ENCODE peak calls at places on chromosomes 11 and 22, in five cellular contexts. One of them, this sample, is unnamed.

GRCh38 chr11:31218847-31219246 is 150.7 kb downstream of the DCDC1 start:
- DNase-seq in A549: no peak
- DNase-seq in ovary: no peak
- DNase-seq in HepG2: no peak
- DNase-seq in stomach: no peak
- DNase-seq in this sample: no peak

GRCh38 chr22:38203090-38203810 is 1.5 kb downstream of the MAFF start:
- DNase-seq in A549: peak; percentile 47
- DNase-seq in ovary: peak; percentile 59
- DNase-seq in HepG2: peak; percentile 46
- DNase-seq in stomach: peak; percentile 85
- DNase-seq in this sample: no peak

GRCh38 chr11:62601114-62601363 is 626 bp downstream of the MTA2 start:
- DNase-seq in ovary: no peak
- DNase-seq in stomach: peak; percentile 52
- DNase-seq in HepG2: no peak
- DNase-seq in A549: no peak
- DNase-seq in this sample: no peak

GRCh38 chr11:60951909-60952741 is at the start of gene SLC15A3:
- DNase-seq in A549: no peak
- DNase-seq in stomach: peak; percentile 60
- DNase-seq in ovary: peak; percentile 62
- DNase-seq in HepG2: no peak
- DNase-seq in this sample: peak; percentile 46

GRCh38 chr11:103730151-103730940 is 306.1 kb upstream of the DDI1 start:
- DNase-seq in ovary: no peak
- DNase-seq in HepG2: no peak
- DNase-seq in A549: no peak
- DNase-seq in stomach: no peak
- DNase-seq in this sample: no peak

GRCh38 chr22:38315801-38316339 is 1.4 kb downstream of the CSNK1E start:
- DNase-seq in ovary: no peak
- DNase-seq in HepG2: no peak
- DNase-seq in A549: no peak
- DNase-seq in stomach: no peak
- DNase-seq in this sample: no peak

GRCh38 chr11:33694346-33695050 is 6.1 kb downstream of the C11orf91 start:
- DNase-seq in HepG2: no peak
- DNase-seq in stomach: no peak
- DNase-seq in ovary: no peak
- DNase-seq in A549: no peak
- DNase-seq in this sample: no peak

GRCh38 chr11:127049486-127049885 is 48.9 kb upstream of the KIRREL3 start:
- DNase-seq in HepG2: no peak
- DNase-seq in ovary: no peak
- DNase-seq in A549: no peak
- DNase-seq in stomach: no peak
- DNase-seq in this sample: no peak

GRCh38 chr11:10770626-10771254 is 19.7 kb downstream of the CTR9 start:
- DNase-seq in A549: peak; percentile 60
- DNase-seq in stomach: peak; percentile 63
- DNase-seq in HepG2: peak; percentile 33
- DNase-seq in ovary: no peak
- DNase-seq in this sample: no peak

GRCh38 chr11:117663826-117664225 is 133.2 kb downstream of the DSCAML1 start:
- DNase-seq in HepG2: no peak
- DNase-seq in stomach: no peak
- DNase-seq in ovary: peak; percentile 47
- DNase-seq in A549: no peak
- DNase-seq in this sample: no peak

GRCh38 chr11:67277231-67277961 is 11.1 kb downstream of the GRK2 start:
- DNase-seq in HepG2: no peak
- DNase-seq in stomach: peak; percentile 91
- DNase-seq in ovary: peak; percentile 83
- DNase-seq in A549: no peak
- DNase-seq in this sample: peak; percentile 86

GRCh38 chr22:26800858-26801257 is 143.5 kb downstream of the MIAT start:
- DNase-seq in A549: peak; percentile 44
- DNase-seq in ovary: no peak
- DNase-seq in HepG2: no peak
- DNase-seq in stomach: no peak
- DNase-seq in this sample: no peak

GRCh38 chr11:848988-849824 is 6.6 kb downstream of the TSPAN4 start:
- DNase-seq in ovary: no peak
- DNase-seq in HepG2: no peak
- DNase-seq in stomach: no peak
- DNase-seq in A549: no peak
- DNase-seq in this sample: no peak

GRCh38 chr11:89487016-89487415 is 4.2 kb downstream of the NOX4 start:
- DNase-seq in ovary: no peak
- DNase-seq in HepG2: no peak
- DNase-seq in stomach: no peak
- DNase-seq in A549: no peak
- DNase-seq in this sample: no peak

GRCh38 chr11:86955111-86955673 is at the start of gene FZD4:
- DNase-seq in A549: peak; percentile 88
- DNase-seq in HepG2: peak; percentile 76
- DNase-seq in ovary: peak; percentile 93
- DNase-seq in stomach: peak; percentile 93
- DNase-seq in this sample: peak; percentile 78

GRCh38 chr11:69479591-69480271 is 1.7 kb upstream of the LINC01488 start:
- DNase-seq in ovary: no peak
- DNase-seq in A549: peak; percentile 90
- DNase-seq in HepG2: no peak
- DNase-seq in stomach: peak; percentile 71
- DNase-seq in this sample: no peak

GRCh38 chr11:93822359-93822758 is 28.1 kb downstream of the VSTM5 start:
- DNase-seq in HepG2: no peak
- DNase-seq in ovary: no peak
- DNase-seq in A549: no peak
- DNase-seq in stomach: no peak
- DNase-seq in this sample: no peak

GRCh38 chr11:35751664-35752061 is 89.1 kb downstream of the TRIM44 start:
- DNase-seq in A549: no peak
- DNase-seq in HepG2: no peak
- DNase-seq in stomach: no peak
- DNase-seq in ovary: no peak
- DNase-seq in this sample: no peak

GRCh38 chr11:692824-693414 is 2.1 kb downstream of the DEAF1 start:
- DNase-seq in A549: no peak
- DNase-seq in ovary: no peak
- DNase-seq in stomach: no peak
- DNase-seq in HepG2: no peak
- DNase-seq in this sample: no peak

GRCh38 chr11:69981119-69981770 is 96.9 kb upstream of the ANO1 start:
- DNase-seq in stomach: no peak
- DNase-seq in ovary: no peak
- DNase-seq in HepG2: no peak
- DNase-seq in A549: no peak
- DNase-seq in this sample: no peak

GRCh38 chr11:14189874-14190273 is 169.1 kb downstream of the RRAS2 start:
- DNase-seq in HepG2: no peak
- DNase-seq in A549: no peak
- DNase-seq in stomach: no peak
- DNase-seq in ovary: no peak
- DNase-seq in this sample: peak; percentile 74

GRCh38 chr11:64021742-64022067 is 14.0 kb upstream of the FLRT1 start:
- DNase-seq in A549: no peak
- DNase-seq in ovary: no peak
- DNase-seq in stomach: no peak
- DNase-seq in HepG2: no peak
- DNase-seq in this sample: no peak

GRCh38 chr11:118917488-118918127 is 8.1 kb downstream of the BCL9L start:
- DNase-seq in ovary: peak; percentile 74
- DNase-seq in A549: peak; percentile 94
- DNase-seq in HepG2: peak; percentile 74
- DNase-seq in stomach: no peak
- DNase-seq in this sample: peak; percentile 81

GRCh38 chr11:72208281-72208680 is 8.3 kb upstream of the FOLR2 start:
- DNase-seq in A549: no peak
- DNase-seq in ovary: no peak
- DNase-seq in stomach: peak; percentile 10
- DNase-seq in HepG2: no peak
- DNase-seq in this sample: no peak

GRCh38 chr11:45105233-45105992 is 41.0 kb upstream of the PRDM11 start:
- DNase-seq in A549: peak; percentile 69
- DNase-seq in stomach: peak; percentile 77
- DNase-seq in HepG2: peak; percentile 40
- DNase-seq in ovary: peak; percentile 66
- DNase-seq in this sample: peak; percentile 62

GRCh38 chr22:32080904-32081303 is 37.8 kb downstream of the SLC5A1 start:
- DNase-seq in ovary: no peak
- DNase-seq in A549: peak; percentile 60
- DNase-seq in stomach: peak; percentile 45
- DNase-seq in HepG2: peak; percentile 47
- DNase-seq in this sample: no peak

GRCh38 chr22:19045094-19045493 is 77.1 kb downstream of the DGCR2 start:
- DNase-seq in ovary: no peak
- DNase-seq in stomach: no peak
- DNase-seq in A549: no peak
- DNase-seq in HepG2: no peak
- DNase-seq in this sample: no peak

GRCh38 chr11:40219401-40219800 is 1240.1 kb downstream of the LRRC4C start:
- DNase-seq in A549: no peak
- DNase-seq in HepG2: no peak
- DNase-seq in stomach: no peak
- DNase-seq in ovary: no peak
- DNase-seq in this sample: no peak

GRCh38 chr11:23404225-23405160 is 544.2 kb upstream of the CCDC179 start:
- DNase-seq in stomach: peak; percentile 22
- DNase-seq in ovary: no peak
- DNase-seq in A549: no peak
- DNase-seq in HepG2: no peak
- DNase-seq in this sample: no peak

GRCh38 chr22:37080438-37080837 is 28.9 kb downstream of the KCTD17 start:
- DNase-seq in ovary: no peak
- DNase-seq in stomach: no peak
- DNase-seq in A549: no peak
- DNase-seq in HepG2: no peak
- DNase-seq in this sample: no peak
- H3K27ac ChIP-seq in ovary: no peak overlapping the region
- H3K27ac ChIP-seq in stomach: no peak overlapping the region
- H3K27ac ChIP-seq in A549: no peak overlapping the region
- H3K27ac ChIP-seq in HepG2: no peak overlapping the region
- H3K27ac ChIP-seq in this sample: no peak overlapping the region

GRCh38 chr11:43738600-43739409 is 58.3 kb downstream of the HSD17B12 start:
- DNase-seq in HepG2: peak; percentile 3
- DNase-seq in ovary: no peak
- DNase-seq in A549: no peak
- DNase-seq in stomach: no peak
- DNase-seq in this sample: no peak
- TF ChIP-seq EP300 in HepG2: no peak
- TF ChIP-seq EP300 in ovary: no peak
- TF ChIP-seq EP300 in A549: no peak
- TF ChIP-seq EP300 in stomach: no peak
- TF ChIP-seq EP300 in this sample: no peak

DNA sequence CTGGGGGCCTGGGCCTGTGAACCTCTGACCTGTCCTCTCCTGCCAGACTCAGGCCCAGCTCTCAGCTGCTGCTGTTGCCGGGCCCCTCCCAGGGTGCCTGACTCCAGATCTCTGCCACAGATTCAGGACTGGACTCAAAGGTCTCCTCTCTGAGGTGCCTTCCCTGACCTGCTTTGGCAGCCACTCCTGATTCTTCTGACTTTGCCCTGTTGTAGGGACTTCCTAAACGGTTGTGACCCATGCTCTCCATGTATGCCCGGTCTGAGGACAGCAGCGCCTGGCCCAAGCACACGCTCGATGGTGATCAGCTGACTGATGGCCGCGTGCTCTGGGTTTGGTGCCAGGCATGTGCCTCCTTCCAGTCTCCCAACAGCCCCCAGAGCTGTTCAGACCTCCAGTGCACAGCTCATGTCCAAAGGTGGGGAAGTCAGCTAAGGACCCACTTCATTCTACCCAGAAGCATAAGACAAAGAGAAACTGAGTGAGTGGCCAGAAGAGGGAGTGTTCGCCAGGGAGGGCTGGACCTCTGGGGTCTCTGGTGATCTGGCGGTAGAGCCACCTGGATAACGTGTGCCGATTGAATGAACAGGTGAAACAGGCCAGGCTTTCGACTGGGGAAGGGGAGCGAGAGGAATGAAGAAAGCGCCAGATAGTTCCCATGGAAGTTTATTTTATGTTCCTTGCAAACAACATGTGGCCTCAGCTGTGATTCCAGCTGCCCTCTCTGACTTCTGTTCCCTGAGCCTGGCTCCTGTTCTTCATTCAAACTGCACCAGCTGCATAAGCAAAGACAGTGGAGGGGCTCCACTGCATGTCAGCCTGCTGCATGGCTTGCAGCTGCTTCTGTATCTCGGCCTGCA is 8.1 kb upstream of the TOP3B start:
- DNase-seq in stomach: no peak
- DNase-seq in A549: no peak
- DNase-seq in ovary: no peak
- DNase-seq in HepG2: no peak
- DNase-seq in this sample: no peak
- TF ChIP-seq CTCF in stomach: no peak
- TF ChIP-seq CTCF in A549: no peak
- TF ChIP-seq CTCF in ovary: no peak
- TF ChIP-seq CTCF in HepG2: no peak
- TF ChIP-seq CTCF in this sample: no peak

GRCh38 chr11:58674609-58675008 is 52.1 kb downstream of the CNTF start:
- DNase-seq in stomach: peak; percentile 63
- DNase-seq in A549: no peak
- DNase-seq in ovary: no peak
- DNase-seq in HepG2: no peak
- DNase-seq in this sample: no peak
- H3K27ac ChIP-seq in stomach: no peak overlapping the region
- H3K27ac ChIP-seq in A549: no peak overlapping the region
- H3K27ac ChIP-seq in ovary: no peak overlapping the region
- H3K27ac ChIP-seq in HepG2: no peak overlapping the region
- H3K27ac ChIP-seq in this sample: no peak overlapping the region

DNA sequence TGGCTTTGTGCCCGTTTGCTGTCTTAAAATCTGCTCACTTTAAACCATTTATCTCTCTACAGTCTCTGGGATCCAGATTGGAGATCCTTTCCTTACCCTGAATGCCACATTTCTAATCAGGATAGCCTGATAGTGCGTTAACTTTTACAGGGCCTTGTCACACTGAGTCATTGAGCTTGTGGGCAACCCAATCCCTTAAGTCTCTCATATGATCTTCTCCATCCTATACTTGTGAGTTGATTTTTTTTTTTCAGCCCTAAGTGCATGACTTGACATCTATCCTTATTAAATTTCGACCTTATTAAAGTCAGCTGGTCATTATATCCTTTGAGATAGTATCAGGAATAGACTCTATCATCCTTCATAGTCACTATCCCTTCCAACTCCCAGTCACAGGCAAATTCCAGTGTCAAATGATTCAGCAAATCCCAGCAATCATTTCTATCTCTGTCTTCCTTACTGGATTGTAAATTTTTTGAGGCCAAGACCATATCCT is 57.7 kb downstream of the TEAD1 start:
- DNase-seq in ovary: no peak
- DNase-seq in stomach: no peak
- DNase-seq in HepG2: no peak
- DNase-seq in A549: no peak
- DNase-seq in this sample: no peak
- TF ChIP-seq EP300 in ovary: no peak
- TF ChIP-seq EP300 in stomach: no peak
- TF ChIP-seq EP300 in HepG2: no peak
- TF ChIP-seq EP300 in A549: no peak
- TF ChIP-seq EP300 in this sample: no peak

GRCh38 chr11:16883179-16883578 is 131.0 kb downstream of the PLEKHA7 start:
- DNase-seq in HepG2: no peak
- DNase-seq in stomach: peak; percentile 34
- DNase-seq in A549: peak; percentile 22
- DNase-seq in ovary: no peak
- DNase-seq in this sample: no peak
- TF ChIP-seq CTCF in HepG2: no peak
- TF ChIP-seq CTCF in stomach: no peak
- TF ChIP-seq CTCF in A549: no peak
- TF ChIP-seq CTCF in ovary: no peak
- TF ChIP-seq CTCF in this sample: no peak

This sample was measured in tibial nerve.